ENCODE peak calls at places on chromosomes 11 and 22, in ten cellular contexts. One of them, this sample, is unnamed.

GRCh38 chr11:117670924-117671323 is 126.1 kb downstream of the DSCAML1 start:
- DNase-seq in coronary artery: no peak
- DNase-seq in lower lobe of right lung: no peak
- DNase-seq in fibroblast of mammary gland: no peak
- DNase-seq in kidney epithelial cell: no peak
- DNase-seq in Peyer's patch: no peak
- DNase-seq in fibroblast of lung: no peak
- DNase-seq in testis: no peak
- DNase-seq in psoas muscle: no peak
- DNase-seq in AG04450: no peak
- DNase-seq in this sample: no peak

GRCh38 chr11:8808226-8808585 is 102.8 kb upstream of the AKIP1 start:
- DNase-seq in coronary artery: no peak
- DNase-seq in lower lobe of right lung: no peak
- DNase-seq in fibroblast of mammary gland: no peak
- DNase-seq in kidney epithelial cell: no peak
- DNase-seq in Peyer's patch: no peak
- DNase-seq in fibroblast of lung: no peak
- DNase-seq in testis: no peak
- DNase-seq in psoas muscle: no peak
- DNase-seq in AG04450: no peak
- DNase-seq in this sample: no peak

GRCh38 chr22:24444729-24445466 is 17.5 kb downstream of the ADORA2A start:
- DNase-seq in coronary artery: peak; percentile 59
- DNase-seq in lower lobe of right lung: no peak
- DNase-seq in fibroblast of mammary gland: no peak
- DNase-seq in kidney epithelial cell: no peak
- DNase-seq in Peyer's patch: no peak
- DNase-seq in fibroblast of lung: no peak
- DNase-seq in testis: peak; percentile 51
- DNase-seq in psoas muscle: no peak
- DNase-seq in AG04450: no peak
- DNase-seq in this sample: no peak

GRCh38 chr11:34744511-34744910 is 123.6 kb downstream of the EHF start:
- DNase-seq in coronary artery: no peak
- DNase-seq in lower lobe of right lung: no peak
- DNase-seq in fibroblast of mammary gland: peak; percentile 42
- DNase-seq in kidney epithelial cell: no peak
- DNase-seq in Peyer's patch: no peak
- DNase-seq in fibroblast of lung: no peak
- DNase-seq in testis: no peak
- DNase-seq in psoas muscle: no peak
- DNase-seq in AG04450: no peak
- DNase-seq in this sample: no peak

GRCh38 chr11:36213050-36213840 is 76.0 kb downstream of the COMMD9 start:
- DNase-seq in coronary artery: no peak
- DNase-seq in lower lobe of right lung: no peak
- DNase-seq in fibroblast of mammary gland: no peak
- DNase-seq in kidney epithelial cell: no peak
- DNase-seq in Peyer's patch: no peak
- DNase-seq in fibroblast of lung: no peak
- DNase-seq in testis: no peak
- DNase-seq in psoas muscle: no peak
- DNase-seq in AG04450: no peak
- DNase-seq in this sample: no peak

GRCh38 chr11:2671748-2672147 is 28.0 kb downstream of the KCNQ1OT1 start:
- DNase-seq in coronary artery: no peak
- DNase-seq in lower lobe of right lung: no peak
- DNase-seq in fibroblast of mammary gland: no peak
- DNase-seq in kidney epithelial cell: no peak
- DNase-seq in Peyer's patch: peak; percentile 27
- DNase-seq in fibroblast of lung: no peak
- DNase-seq in testis: peak; percentile 5
- DNase-seq in psoas muscle: no peak
- DNase-seq in AG04450: no peak
- DNase-seq in this sample: no peak

GRCh38 chr11:57530215-57530595 is 349 bp downstream of the TIMM10 start:
- DNase-seq in coronary artery: no peak
- DNase-seq in lower lobe of right lung: peak; percentile 51
- DNase-seq in fibroblast of mammary gland: no peak
- DNase-seq in kidney epithelial cell: no peak
- DNase-seq in Peyer's patch: peak; percentile 48
- DNase-seq in fibroblast of lung: no peak
- DNase-seq in testis: no peak
- DNase-seq in psoas muscle: no peak
- DNase-seq in AG04450: no peak
- DNase-seq in this sample: no peak

GRCh38 chr11:72836111-72836510 is 21.9 kb downstream of the ATG16L2 start:
- DNase-seq in coronary artery: no peak
- DNase-seq in lower lobe of right lung: peak; percentile 54
- DNase-seq in fibroblast of mammary gland: no peak
- DNase-seq in kidney epithelial cell: no peak
- DNase-seq in Peyer's patch: no peak
- DNase-seq in fibroblast of lung: no peak
- DNase-seq in testis: no peak
- DNase-seq in psoas muscle: peak; percentile 59
- DNase-seq in AG04450: no peak
- DNase-seq in this sample: no peak

GRCh38 chr11:120431633-120432032 is 79.9 kb upstream of the GRIK4 start:
- DNase-seq in coronary artery: no peak
- DNase-seq in lower lobe of right lung: no peak
- DNase-seq in fibroblast of mammary gland: peak; percentile 67
- DNase-seq in kidney epithelial cell: peak; percentile 39
- DNase-seq in Peyer's patch: no peak
- DNase-seq in fibroblast of lung: peak; percentile 73
- DNase-seq in testis: no peak
- DNase-seq in psoas muscle: no peak
- DNase-seq in AG04450: peak; percentile 13
- DNase-seq in this sample: peak; percentile 40

GRCh38 chr11:2772544-2773031 is 72.8 kb upstream of the KCNQ1OT1 start:
- DNase-seq in coronary artery: peak; percentile 64
- DNase-seq in lower lobe of right lung: peak; percentile 26
- DNase-seq in fibroblast of mammary gland: peak; percentile 65
- DNase-seq in kidney epithelial cell: peak; percentile 79
- DNase-seq in Peyer's patch: peak; percentile 44
- DNase-seq in fibroblast of lung: peak; percentile 72
- DNase-seq in testis: peak; percentile 6
- DNase-seq in psoas muscle: no peak
- DNase-seq in AG04450: peak; percentile 18
- DNase-seq in this sample: no peak

GRCh38 chr11:48103621-48104561 is 112.7 kb upstream of the OR4B1 start:
- DNase-seq in coronary artery: peak; percentile 50
- DNase-seq in lower lobe of right lung: no peak
- DNase-seq in fibroblast of mammary gland: no peak
- DNase-seq in kidney epithelial cell: peak; percentile 79
- DNase-seq in Peyer's patch: no peak
- DNase-seq in fibroblast of lung: peak; percentile 82
- DNase-seq in testis: no peak
- DNase-seq in psoas muscle: no peak
- DNase-seq in AG04450: no peak
- DNase-seq in this sample: no peak

GRCh38 chr22:46104881-46105493 is 45.3 kb upstream of the PPARA start:
- DNase-seq in coronary artery: no peak
- DNase-seq in lower lobe of right lung: no peak
- DNase-seq in fibroblast of mammary gland: no peak
- DNase-seq in kidney epithelial cell: no peak
- DNase-seq in Peyer's patch: no peak
- DNase-seq in fibroblast of lung: peak; percentile 59
- DNase-seq in testis: no peak
- DNase-seq in psoas muscle: no peak
- DNase-seq in AG04450: no peak
- DNase-seq in this sample: no peak

GRCh38 chr11:15374418-15374817 is 259.7 kb downstream of the INSC start:
- DNase-seq in coronary artery: no peak
- DNase-seq in lower lobe of right lung: no peak
- DNase-seq in fibroblast of mammary gland: no peak
- DNase-seq in kidney epithelial cell: no peak
- DNase-seq in Peyer's patch: no peak
- DNase-seq in fibroblast of lung: no peak
- DNase-seq in testis: no peak
- DNase-seq in psoas muscle: no peak
- DNase-seq in AG04450: no peak
- DNase-seq in this sample: no peak

GRCh38 chr11:77446911-77447629 is 26.8 kb downstream of the PAK1 start:
- DNase-seq in coronary artery: no peak
- DNase-seq in lower lobe of right lung: no peak
- DNase-seq in fibroblast of mammary gland: no peak
- DNase-seq in kidney epithelial cell: no peak
- DNase-seq in Peyer's patch: no peak
- DNase-seq in fibroblast of lung: peak; percentile 18
- DNase-seq in testis: no peak
- DNase-seq in psoas muscle: no peak
- DNase-seq in AG04450: no peak
- DNase-seq in this sample: no peak

GRCh38 chr11:77450227-77450626 is 23.7 kb downstream of the PAK1 start:
- DNase-seq in coronary artery: no peak
- DNase-seq in lower lobe of right lung: no peak
- DNase-seq in fibroblast of mammary gland: no peak
- DNase-seq in kidney epithelial cell: no peak
- DNase-seq in Peyer's patch: no peak
- DNase-seq in fibroblast of lung: no peak
- DNase-seq in testis: no peak
- DNase-seq in psoas muscle: no peak
- DNase-seq in AG04450: no peak
- DNase-seq in this sample: no peak

GRCh38 chr11:77449784-77450183 is 24.1 kb downstream of the PAK1 start:
- DNase-seq in coronary artery: no peak
- DNase-seq in lower lobe of right lung: no peak
- DNase-seq in fibroblast of mammary gland: no peak
- DNase-seq in kidney epithelial cell: no peak
- DNase-seq in Peyer's patch: no peak
- DNase-seq in fibroblast of lung: no peak
- DNase-seq in testis: no peak
- DNase-seq in psoas muscle: no peak
- DNase-seq in AG04450: no peak
- DNase-seq in this sample: no peak

GRCh38 chr11:77448269-77448668 is 25.6 kb downstream of the PAK1 start:
- DNase-seq in coronary artery: no peak
- DNase-seq in lower lobe of right lung: no peak
- DNase-seq in fibroblast of mammary gland: no peak
- DNase-seq in kidney epithelial cell: no peak
- DNase-seq in Peyer's patch: no peak
- DNase-seq in fibroblast of lung: no peak
- DNase-seq in testis: no peak
- DNase-seq in psoas muscle: no peak
- DNase-seq in AG04450: no peak
- DNase-seq in this sample: no peak

GRCh38 chr11:77449060-77449521 is 24.8 kb downstream of the PAK1 start:
- DNase-seq in coronary artery: no peak
- DNase-seq in lower lobe of right lung: no peak
- DNase-seq in fibroblast of mammary gland: no peak
- DNase-seq in kidney epithelial cell: no peak
- DNase-seq in Peyer's patch: peak; percentile 49
- DNase-seq in fibroblast of lung: no peak
- DNase-seq in testis: no peak
- DNase-seq in psoas muscle: no peak
- DNase-seq in AG04450: no peak
- DNase-seq in this sample: no peak
- H3K4me3 ChIP-seq in coronary artery: no peak overlapping the region
- H3K4me3 ChIP-seq in lower lobe of right lung: no peak overlapping the region
- H3K4me3 ChIP-seq in fibroblast of mammary gland: no peak overlapping the region
- H3K4me3 ChIP-seq in kidney epithelial cell: no peak overlapping the region
- H3K4me3 ChIP-seq in Peyer's patch: no peak overlapping the region
- H3K4me3 ChIP-seq in fibroblast of lung: no peak overlapping the region
- H3K4me3 ChIP-seq in testis: no peak overlapping the region
- H3K4me3 ChIP-seq in psoas muscle: no peak overlapping the region
- H3K4me3 ChIP-seq in AG04450: no peak overlapping the region
- H3K4me3 ChIP-seq in this sample: no peak overlapping the region

GRCh38 chr11:11074686-11075370 is 217.0 kb upstream of the ZBED5 start:
- DNase-seq in coronary artery: no peak
- DNase-seq in lower lobe of right lung: no peak
- DNase-seq in fibroblast of mammary gland: no peak
- DNase-seq in kidney epithelial cell: no peak
- DNase-seq in Peyer's patch: no peak
- DNase-seq in fibroblast of lung: no peak
- DNase-seq in testis: no peak
- DNase-seq in psoas muscle: no peak
- DNase-seq in AG04450: no peak
- DNase-seq in this sample: no peak

GRCh38 chr11:11076879-11077278 is 219.0 kb upstream of the ZBED5 start:
- DNase-seq in coronary artery: no peak
- DNase-seq in lower lobe of right lung: no peak
- DNase-seq in fibroblast of mammary gland: no peak
- DNase-seq in kidney epithelial cell: no peak
- DNase-seq in Peyer's patch: no peak
- DNase-seq in fibroblast of lung: no peak
- DNase-seq in testis: no peak
- DNase-seq in psoas muscle: no peak
- DNase-seq in AG04450: no peak
- DNase-seq in this sample: no peak

GRCh38 chr11:11075515-11076171 is 217.8 kb upstream of the ZBED5 start:
- DNase-seq in coronary artery: no peak
- DNase-seq in lower lobe of right lung: no peak
- DNase-seq in fibroblast of mammary gland: no peak
- DNase-seq in kidney epithelial cell: no peak
- DNase-seq in Peyer's patch: no peak
- DNase-seq in fibroblast of lung: no peak
- DNase-seq in testis: no peak
- DNase-seq in psoas muscle: no peak
- DNase-seq in AG04450: no peak
- DNase-seq in this sample: no peak

GRCh38 chr11:11077898-11078297 is 220.0 kb upstream of the ZBED5 start:
- DNase-seq in coronary artery: no peak
- DNase-seq in lower lobe of right lung: no peak
- DNase-seq in fibroblast of mammary gland: no peak
- DNase-seq in kidney epithelial cell: no peak
- DNase-seq in Peyer's patch: no peak
- DNase-seq in fibroblast of lung: no peak
- DNase-seq in testis: no peak
- DNase-seq in psoas muscle: no peak
- DNase-seq in AG04450: no peak
- DNase-seq in this sample: no peak

GRCh38 chr11:11076276-11076675 is 218.4 kb upstream of the ZBED5 start:
- DNase-seq in coronary artery: no peak
- DNase-seq in lower lobe of right lung: no peak
- DNase-seq in fibroblast of mammary gland: no peak
- DNase-seq in kidney epithelial cell: no peak
- DNase-seq in Peyer's patch: no peak
- DNase-seq in fibroblast of lung: no peak
- DNase-seq in testis: no peak
- DNase-seq in psoas muscle: no peak
- DNase-seq in AG04450: no peak
- DNase-seq in this sample: no peak
- H3K4me3 ChIP-seq in coronary artery: no peak overlapping the region
- H3K4me3 ChIP-seq in lower lobe of right lung: no peak overlapping the region
- H3K4me3 ChIP-seq in fibroblast of mammary gland: no peak overlapping the region
- H3K4me3 ChIP-seq in kidney epithelial cell: no peak overlapping the region
- H3K4me3 ChIP-seq in Peyer's patch: no peak overlapping the region
- H3K4me3 ChIP-seq in fibroblast of lung: no peak overlapping the region
- H3K4me3 ChIP-seq in testis: no peak overlapping the region
- H3K4me3 ChIP-seq in psoas muscle: no peak overlapping the region
- H3K4me3 ChIP-seq in AG04450: no peak overlapping the region
- H3K4me3 ChIP-seq in this sample: no peak overlapping the region

GRCh38 chr22:35837328-35837727 is 119.7 kb downstream of the APOL5 start:
- DNase-seq in coronary artery: no peak
- DNase-seq in lower lobe of right lung: no peak
- DNase-seq in fibroblast of mammary gland: no peak
- DNase-seq in kidney epithelial cell: no peak
- DNase-seq in Peyer's patch: no peak
- DNase-seq in fibroblast of lung: no peak
- DNase-seq in testis: no peak
- DNase-seq in psoas muscle: no peak
- DNase-seq in AG04450: no peak
- DNase-seq in this sample: no peak
- H3K4me3 ChIP-seq in coronary artery: no peak overlapping the region
- H3K4me3 ChIP-seq in lower lobe of right lung: no peak overlapping the region
- H3K4me3 ChIP-seq in fibroblast of mammary gland: peak overlapping the region; percentile 86
- H3K4me3 ChIP-seq in kidney epithelial cell: peak overlapping the region; percentile 1
- H3K4me3 ChIP-seq in Peyer's patch: no peak overlapping the region
- H3K4me3 ChIP-seq in fibroblast of lung: peak overlapping the region; percentile 52
- H3K4me3 ChIP-seq in testis: no peak overlapping the region
- H3K4me3 ChIP-seq in psoas muscle: peak overlapping the region; percentile 67
- H3K4me3 ChIP-seq in AG04450: peak overlapping the region; percentile 72
- H3K4me3 ChIP-seq in this sample: peak overlapping the region; percentile 64

GRCh38 chr11:27473017-27473406 is 422 bp upstream of the LGR4 start:
- DNase-seq in coronary artery: peak; percentile 73
- DNase-seq in lower lobe of right lung: no peak
- DNase-seq in fibroblast of mammary gland: no peak
- DNase-seq in kidney epithelial cell: no peak
- DNase-seq in Peyer's patch: no peak
- DNase-seq in fibroblast of lung: no peak
- DNase-seq in testis: no peak
- DNase-seq in psoas muscle: no peak
- DNase-seq in AG04450: no peak
- DNase-seq in this sample: no peak
- H3K4me3 ChIP-seq in coronary artery: peak overlapping the region; percentile 93
- H3K4me3 ChIP-seq in lower lobe of right lung: peak overlapping the region; percentile 6
- H3K4me3 ChIP-seq in fibroblast of mammary gland: peak overlapping the region; percentile 72
- H3K4me3 ChIP-seq in kidney epithelial cell: peak overlapping the region; percentile 65
- H3K4me3 ChIP-seq in Peyer's patch: no peak overlapping the region
- H3K4me3 ChIP-seq in fibroblast of lung: peak overlapping the region; percentile 5
- H3K4me3 ChIP-seq in testis: peak overlapping the region; percentile 83
- H3K4me3 ChIP-seq in psoas muscle: peak overlapping the region; percentile 88
- H3K4me3 ChIP-seq in AG04450: peak overlapping the region; percentile 45
- H3K4me3 ChIP-seq in this sample: peak overlapping the region; percentile 63

This sample was measured in HFF-Myc.